ENCODE peak calls at places on chromosomes 4 and X, in seven cellular contexts. Z is SK-N-SH, A is HepG2, O is GM12878, S is H1, H is K562, M is HCT116. U is an unnamed sample.

GRCh38 chr4:57442834-57443291 is 332.7 kb upstream of the IGFBP7 start:
- DNase-seq in Z (peak), A (peak), O (no peak), S (peak), H (peak), M (no peak), U (peak)

GRCh38 chrX:124555036-124555595 is 208.8 kb downstream of the SH2D1A start:
- DNase-seq in Z (no peak), A (no peak), O (no peak), S (no peak), H (no peak), M (no peak), U (no peak)

GRCh38 chrX:116379854-116380253 is 56.6 kb upstream of the SLC6A14 start:
- DNase-seq in Z (no peak), A (no peak), O (no peak), S (no peak), H (no peak), M (no peak), U (no peak)

GRCh38 chrX:64894454-64895038 is 81.7 kb downstream of the ZC4H2 start:
- DNase-seq in Z (peak), A (peak), O (no peak), S (peak), H (peak), M (peak), U (peak)

GRCh38 chr4:105550641-105551040 is 1.8 kb upstream of the ARHGEF38 start:
- DNase-seq in Z (no peak), A (no peak), O (no peak), S (no peak), H (no peak), M (no peak), U (no peak)

GRCh38 chr4:94880976-94881375 is 123.2 kb downstream of the BMPR1B start:
- DNase-seq in Z (no peak), A (no peak), O (no peak), S (no peak), H (no peak), M (no peak), U (no peak)

GRCh38 chrX:22032084-22032483 is at the start of gene PHEX:
- DNase-seq in Z (no peak), A (no peak), O (no peak), S (no peak), H (no peak), M (no peak), U (no peak)

GRCh38 chr4:14867847-14868246 is 134.4 kb upstream of the CPEB2 start:
- DNase-seq in Z (no peak), A (no peak), O (no peak), S (no peak), H (peak), M (no peak), U (no peak)

GRCh38 chrX:48834383-48834709 is 1.1 kb downstream of the PCSK1N start:
- DNase-seq in Z (peak), A (no peak), O (no peak), S (no peak), H (no peak), M (no peak), U (no peak)

GRCh38 chr4:174217273-174218126 is 66.0 kb downstream of the FBXO8 start:
- DNase-seq in Z (peak), A (no peak), O (no peak), S (peak), H (no peak), M (no peak), U (no peak)

GRCh38 chrX:97326456-97326855 is 442.7 kb downstream of the RPA4 start:
- DNase-seq in Z (no peak), A (no peak), O (peak), S (no peak), H (no peak), M (no peak), U (no peak)

GRCh38 chrX:16712116-16712824 is at the start of gene CTPS2:
- DNase-seq in Z (peak), A (peak), O (no peak), S (peak), H (peak), M (no peak), U (peak)

GRCh38 chr4:150482581-150482980 is 99.4 kb upstream of the MAB21L2 start:
- DNase-seq in Z (no peak), A (no peak), O (no peak), S (no peak), H (no peak), M (no peak), U (no peak)
- TF ChIP-seq JUND in Z (no peak), A (no peak), O (no peak), S (no peak), H (no peak), M (no peak), U (no peak)

DNA sequence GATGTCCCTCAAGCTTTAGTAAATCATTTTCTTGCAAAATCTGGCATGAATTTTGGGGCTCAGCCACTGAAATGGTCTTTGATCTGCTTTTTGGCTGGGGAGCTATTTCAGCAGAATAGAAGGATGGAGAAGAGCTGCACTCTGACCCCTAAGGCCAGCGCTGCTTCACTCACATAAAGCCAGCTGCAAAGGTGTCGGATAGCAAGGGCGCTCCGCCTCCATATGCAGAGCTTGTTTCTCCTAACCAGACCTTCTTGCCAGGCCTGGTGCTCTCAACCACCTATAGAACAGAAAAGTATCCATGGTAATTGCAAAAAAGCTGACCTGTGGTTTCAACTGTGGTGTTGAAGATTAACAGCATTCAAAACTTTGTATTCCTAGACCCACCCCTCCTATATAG is 24.1 kb upstream of the COQ2 start:
- DNase-seq in Z (no peak), A (no peak), O (no peak), S (peak), H (no peak), M (no peak), U (no peak)
- TF ChIP-seq JUND in Z (no peak), A (no peak), O (no peak), S (no peak), H (no peak), M (no peak), U (no peak)

DNA sequence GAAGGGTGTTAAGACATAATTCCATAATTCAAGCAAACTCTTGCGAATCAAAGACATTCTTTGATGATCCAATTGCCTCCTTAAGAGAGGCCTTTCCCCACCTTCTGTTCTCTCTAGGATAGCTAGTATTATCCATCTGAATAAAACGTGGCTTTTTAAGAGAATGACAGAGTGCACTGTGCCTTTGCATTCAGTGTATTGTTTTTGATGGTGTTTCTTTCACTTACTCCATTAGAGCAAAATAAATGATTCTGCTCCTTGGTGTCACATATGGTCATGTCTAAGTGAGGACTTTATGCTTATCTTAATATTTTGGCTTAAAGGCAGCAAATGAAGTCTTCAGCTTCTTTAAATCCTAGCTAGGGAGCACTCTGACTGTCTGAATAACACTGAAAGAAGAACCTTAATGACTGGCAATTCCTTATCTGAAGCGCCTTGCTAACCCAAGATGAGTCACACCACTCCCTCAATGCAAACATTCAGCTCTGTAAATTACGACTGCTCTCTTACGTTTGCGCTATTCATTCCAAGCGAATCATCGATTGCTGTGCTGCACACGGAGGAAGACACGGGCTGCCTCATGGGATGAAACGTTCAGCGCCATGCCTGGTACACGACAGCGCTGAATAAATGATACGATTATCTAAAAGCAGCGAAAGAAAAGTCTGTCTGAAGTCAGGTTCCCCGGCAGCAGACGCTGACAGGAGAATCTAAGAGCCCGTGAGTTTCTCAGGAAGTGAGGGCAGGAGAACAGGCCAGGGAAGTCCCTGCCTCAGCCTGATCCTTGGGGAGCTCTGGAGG is 35.1 kb upstream of the GEMIN8 start:
- DNase-seq in Z (no peak), A (no peak), O (no peak), S (no peak), H (peak), M (peak), U (no peak)
- TF ChIP-seq JUND in Z (no peak), A (no peak), O (no peak), S (no peak), H (peak), M (no peak), U (no peak)

GRCh38 chr4:86957214-86957613 is 22.4 kb downstream of the AFF1 start:
- DNase-seq in Z (no peak), A (no peak), O (peak), S (no peak), H (no peak), M (no peak), U (no peak)
- TF ChIP-seq JUND in Z (peak), A (no peak), O (no peak), S (no peak), H (no peak), M (no peak), U (no peak)

GRCh38 chrX:136295380-136295779 is 5.4 kb upstream of the ADGRG4 start:
- DNase-seq in Z (no peak), A (no peak), O (no peak), S (no peak), H (no peak), M (no peak), U (no peak)

GRCh38 chrX:136291824-136292223 is 8.9 kb upstream of the ADGRG4 start:
- DNase-seq in Z (no peak), A (no peak), O (no peak), S (no peak), H (no peak), M (no peak), U (no peak)

GRCh38 chrX:136292656-136293055 is 8.1 kb upstream of the ADGRG4 start:
- DNase-seq in Z (no peak), A (no peak), O (no peak), S (no peak), H (no peak), M (no peak), U (no peak)
- TF ChIP-seq JUND in Z (no peak), A (no peak), O (no peak), S (no peak), H (no peak), M (no peak), U (no peak)

DNA sequence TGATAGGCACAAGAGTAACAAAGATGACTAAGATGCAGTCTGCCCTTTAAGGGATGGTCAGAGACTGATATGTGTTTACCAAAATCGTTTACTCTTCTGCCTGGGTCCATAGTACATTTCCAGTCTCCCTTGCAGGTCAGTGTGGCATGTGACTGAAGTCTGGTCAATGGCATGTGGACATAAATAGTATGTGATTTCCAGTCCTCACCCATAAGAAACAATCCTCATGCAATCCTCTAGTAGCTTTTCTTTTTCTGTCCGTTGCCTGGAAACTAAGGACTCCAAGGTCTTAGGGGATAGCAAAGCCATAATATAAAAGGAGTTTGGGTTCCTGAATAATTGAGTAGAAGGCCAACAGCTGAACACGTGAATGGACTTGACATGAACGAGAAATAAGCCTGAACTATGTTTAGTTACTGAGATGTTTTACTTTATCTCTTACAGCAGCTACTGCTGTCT is 1.1 kb downstream of the SLC9B2 start:
- DNase-seq in Z (peak), A (peak), O (no peak), S (no peak), H (peak), M (peak), U (no peak)
- TF ChIP-seq JUND in Z (no peak), A (peak), O (no peak), S (no peak), H (no peak), M (no peak), U (no peak)

GRCh38 chr4:26815686-26816085 is 45.0 kb upstream of the STIM2 start:
- DNase-seq in Z (no peak), A (no peak), O (no peak), S (no peak), H (no peak), M (no peak), U (no peak)

GRCh38 chr4:26820346-26820745 is 40.3 kb upstream of the STIM2 start:
- DNase-seq in Z (no peak), A (no peak), O (no peak), S (no peak), H (no peak), M (no peak), U (no peak)

GRCh38 chr4:26819478-26819877 is 41.2 kb upstream of the STIM2 start:
- DNase-seq in Z (no peak), A (no peak), O (no peak), S (no peak), H (no peak), M (no peak), U (no peak)

GRCh38 chr4:26821677-26822503 is 38.8 kb upstream of the STIM2 start:
- DNase-seq in Z (no peak), A (peak), O (no peak), S (no peak), H (no peak), M (peak), U (no peak)

GRCh38 chr4:26819026-26819425 is 41.6 kb upstream of the STIM2 start:
- DNase-seq in Z (no peak), A (no peak), O (no peak), S (peak), H (no peak), M (no peak), U (no peak)
- TF ChIP-seq JUND in Z (no peak), A (no peak), O (no peak), S (no peak), H (no peak), M (no peak), U (no peak)

GRCh38 chrX:29617276-29617675 is 598.1 kb upstream of the MAGEB2 start:
- DNase-seq in Z (no peak), A (no peak), O (no peak), S (no peak), H (no peak), M (no peak), U (no peak)

GRCh38 chrX:29617725-29618124 is 597.6 kb upstream of the MAGEB2 start:
- DNase-seq in Z (no peak), A (no peak), O (no peak), S (no peak), H (no peak), M (no peak), U (no peak)
- TF ChIP-seq JUND in Z (no peak), A (no peak), O (no peak), S (no peak), H (no peak), M (no peak), U (no peak)

GRCh38 chr4:153293675-153294057 is 50.8 kb upstream of the MND1 start:
- DNase-seq in Z (no peak), A (no peak), O (no peak), S (no peak), H (no peak), M (no peak), U (no peak)

GRCh38 chr4:153297116-153297515 is 47.4 kb upstream of the MND1 start:
- DNase-seq in Z (no peak), A (no peak), O (no peak), S (no peak), H (no peak), M (no peak), U (no peak)

GRCh38 chr4:153294631-153295030 is 49.9 kb upstream of the MND1 start:
- DNase-seq in Z (no peak), A (no peak), O (no peak), S (no peak), H (no peak), M (no peak), U (no peak)

GRCh38 chr4:153295131-153295755 is 49.2 kb upstream of the MND1 start:
- DNase-seq in Z (no peak), A (no peak), O (no peak), S (peak), H (peak), M (no peak), U (peak)

DNA sequence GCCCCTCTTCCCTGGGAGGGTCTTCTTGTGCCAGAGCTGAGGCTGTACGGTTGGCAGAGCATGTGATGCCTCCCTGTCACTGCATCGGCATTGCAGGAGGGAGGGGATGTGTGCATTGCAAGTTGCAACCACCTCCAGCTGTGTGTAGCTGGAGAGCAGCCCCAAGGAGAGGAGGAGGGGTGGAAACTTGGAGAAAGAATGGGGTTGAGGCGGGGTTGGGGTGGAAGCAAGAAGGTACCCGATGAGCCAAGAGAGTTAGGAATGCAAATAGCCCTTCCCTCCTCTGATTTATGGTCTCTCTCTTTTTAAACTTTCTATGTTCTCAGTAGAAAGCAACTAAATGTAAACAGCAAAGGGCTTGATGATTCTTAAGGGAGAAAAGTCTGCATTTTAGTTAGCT is 48.1 kb upstream of the MND1 start:
- DNase-seq in Z (no peak), A (no peak), O (no peak), S (no peak), H (no peak), M (no peak), U (peak)
- TF ChIP-seq JUND in Z (no peak), A (no peak), O (no peak), S (no peak), H (no peak), M (no peak), U (no peak)

U was measured in T47D.